ENCODE peak calls at places on chromosomes 11 and 22, in six cellular contexts. A is KG1; K is choroid plexus epithelial cell; N is CD8-positive, alpha-beta memory T cell; G is HT-29; W is IMR-90. Y is an unnamed sample.
A peak's percentile ranks its signal among the peaks of the same experiment; 100 is the strongest.

GRCh38 chr22:24153353-24153752 is 27.9 kb upstream of the SUSD2 start:
- DNase-seq in K (peak; percentile 36), A (no peak), N (peak; percentile 74), G (no peak), W (peak; percentile 69), Y (peak; percentile 69)

GRCh38 chr22:19957445-19957844 is 15.8 kb upstream of the TXNRD2 start:
- DNase-seq in N (no peak), W (no peak), A (no peak), K (no peak), G (no peak), Y (no peak)

GRCh38 chr11:104798794-104799193 is 99.5 kb downstream of the CASP12 start:
- DNase-seq in N (no peak), W (no peak), G (no peak), K (no peak), A (no peak), Y (no peak)

GRCh38 chr22:20430101-20430640 is 7.5 kb downstream of the SCARF2 start:
- DNase-seq in A (no peak), W (no peak), G (no peak), N (peak; percentile 53), K (no peak), Y (no peak)

GRCh38 chr11:120067361-120068113 is 70.4 kb downstream of the TRIM29 start:
- DNase-seq in A (no peak), W (no peak), G (no peak), N (peak; percentile 16), K (no peak), Y (no peak)

GRCh38 chr22:33332538-33332937 is 274.4 kb upstream of the SYN3 start:
- DNase-seq in A (no peak), W (no peak), K (no peak), G (no peak), N (no peak), Y (no peak)

GRCh38 chr22:36764641-36765040 is 11.3 kb downstream of the IFT27 start:
- DNase-seq in A (no peak), N (no peak), K (no peak), W (no peak), G (no peak), Y (no peak)

GRCh38 chr22:44304354-44304753 is 8.4 kb downstream of the SHISAL1 start:
- DNase-seq in W (peak; percentile 47), A (no peak), K (no peak), G (no peak), N (no peak), Y (no peak)

GRCh38 chr11:132234878-132235277 is 864.5 kb downstream of the NTM start:
- DNase-seq in G (no peak), N (no peak), K (peak; percentile 77), A (no peak), W (peak; percentile 93), Y (no peak)

GRCh38 chr22:45673482-45674175 is 2.0 kb downstream of the ATXN10 start:
- DNase-seq in K (no peak), N (no peak), W (no peak), A (no peak), G (no peak), Y (no peak)

GRCh38 chr22:47051435-47052175 is 289.2 kb downstream of the TBC1D22A start:
- DNase-seq in G (no peak), K (peak; percentile 13), A (no peak), N (no peak), W (no peak), Y (no peak)

GRCh38 chr11:65745049-65745448 is 24.5 kb upstream of the RNASEH2C start:
- DNase-seq in N (no peak), G (no peak), W (no peak), K (no peak), A (no peak), Y (no peak)

GRCh38 chr11:107696140-107696539 is 15.7 kb downstream of the SLN start:
- DNase-seq in N (no peak), K (peak; percentile 90), W (peak; percentile 97), G (peak; percentile 26), A (no peak), Y (no peak)

GRCh38 chr11:21625982-21626381 is 566.9 kb upstream of the ANO5 start:
- DNase-seq in N (no peak), A (peak; percentile 84), G (peak; percentile 13), W (no peak), K (no peak), Y (no peak)

GRCh38 chr22:49370841-49371301 is 456.8 kb downstream of the BRD1 start:
- DNase-seq in G (no peak), N (no peak), A (no peak), K (no peak), W (no peak), Y (no peak)

GRCh38 chr22:38845368-38845740 is 1.5 kb upstream of the NPTXR start:
- DNase-seq in W (no peak), A (no peak), N (no peak), K (no peak), G (no peak), Y (no peak)

GRCh38 chr11:95081412-95081811 is 8.2 kb upstream of the ENDOD1 start:
- DNase-seq in K (peak; percentile 88), N (no peak), A (no peak), G (no peak), W (no peak), Y (no peak)

GRCh38 chr22:23909258-23909898 is 15.2 kb downstream of the MIF start:
- DNase-seq in W (peak; percentile 44), K (peak; percentile 58), N (no peak), G (no peak), A (no peak), Y (no peak)

GRCh38 chr11:130477646-130478203 is 29.3 kb downstream of the ADAMTS15 start:
- DNase-seq in K (peak; percentile 39), W (peak; percentile 18), N (no peak), G (no peak), A (no peak), Y (no peak)

GRCh38 chr11:124074554-124074953 is 33.4 kb upstream of the OR10G7 start:
- DNase-seq in N (no peak), W (no peak), K (no peak), A (no peak), G (no peak), Y (no peak)

GRCh38 chr22:44862981-44863860 is 110.8 kb downstream of the ARHGAP8 start:
- DNase-seq in G (no peak), A (no peak), K (no peak), W (no peak), N (no peak), Y (no peak)

GRCh38 chr11:76239483-76240142 is 33.3 kb upstream of the WNT11 start:
- DNase-seq in G (no peak), N (peak; percentile 39), K (no peak), W (no peak), A (no peak), Y (no peak)

GRCh38 chr22:44360686-44361381 is 48.1 kb upstream of the SHISAL1 start:
- DNase-seq in A (no peak), N (peak; percentile 37), G (no peak), K (peak; percentile 37), W (peak; percentile 80), Y (no peak)

GRCh38 chr11:64181506-64182411 is 4.2 kb upstream of the STIP1 start:
- DNase-seq in N (no peak), A (peak; percentile 86), G (peak; percentile 93), W (peak; percentile 93), K (peak; percentile 95), Y (no peak)

GRCh38 chr22:43376765-43377485 is 33.8 kb upstream of the SCUBE1 start:
- DNase-seq in N (peak; percentile 92), G (no peak), K (peak; percentile 24), A (no peak), W (no peak), Y (peak; percentile 24)